ENCODE peak calls at places on chromosome 10, in seven cellular contexts. H is upper lobe of right lung; X is naive thymus-derived CD4-positive, alpha-beta T cell; C is mammary epithelial cell; F is RWPE2; A is Peyer's patch; K is substantia nigra. J is an unnamed sample.

GRCh38 chr10:61965694-61966284 is 64.3 kb downstream of the ARID5B start:
- DNase-seq in H (no peak), X (no peak), C (no peak), F (no peak), A (no peak), K (no peak), J (no peak)

GRCh38 chr10:123855013-123855684 is 36.5 kb downstream of the CPXM2 start:
- DNase-seq in H (no peak), X (no peak), C (no peak), F (no peak), A (no peak), K (no peak), J (no peak)

GRCh38 chr10:50522908-50523307 is 100.8 kb downstream of the SGMS1 start:
- DNase-seq in H (no peak), X (peak; percentile 13), C (no peak), F (no peak), A (no peak), K (no peak), J (no peak)

GRCh38 chr10:66827353-66827752 is 98.5 kb upstream of the LRRTM3 start:
- DNase-seq in H (no peak), X (no peak), C (peak; percentile 83), F (no peak), A (no peak), K (no peak), J (no peak)

GRCh38 chr10:31963598-31963980 is 35.0 kb upstream of the ARHGAP12 start:
- DNase-seq in H (no peak), X (no peak), C (peak; percentile 27), F (no peak), A (no peak), K (no peak), J (no peak)

GRCh38 chr10:15433850-15434537 is 62.9 kb upstream of the FAM171A1 start:
- DNase-seq in H (no peak), X (peak; percentile 55), C (peak; percentile 25), F (no peak), A (no peak), K (no peak), J (peak; percentile 59)

GRCh38 chr10:576130-576465 is 113.4 kb downstream of the DIP2C start:
- DNase-seq in H (no peak), X (no peak), C (peak; percentile 94), F (no peak), A (no peak), K (no peak), J (no peak)

GRCh38 chr10:96416643-96417042 is 57.8 kb upstream of the OPALIN start:
- DNase-seq in H (no peak), X (no peak), C (peak; percentile 72), F (no peak), A (no peak), K (no peak), J (no peak)

GRCh38 chr10:55742487-55742886 is 618.6 kb downstream of the ZWINT start:
- DNase-seq in H (no peak), X (no peak), C (no peak), F (no peak), A (no peak), K (no peak), J (no peak)

GRCh38 chr10:90352288-90352687 is 505.6 kb downstream of the HTR7 start:
- DNase-seq in H (no peak), X (no peak), C (no peak), F (no peak), A (no peak), K (no peak), J (no peak)

GRCh38 chr10:80131499-80131901 is 1.0 kb upstream of the PLAC9 start:
- DNase-seq in H (no peak), X (no peak), C (no peak), F (no peak), A (no peak), K (no peak), J (no peak)

GRCh38 chr10:47406870-47407648 is 23.0 kb upstream of the ZNF488 start:
- DNase-seq in H (peak; percentile 63), X (no peak), C (peak; percentile 97), F (peak; percentile 85), A (peak; percentile 84), K (no peak), J (no peak)

GRCh38 chr10:50216894-50217293 is 34.4 kb downstream of the ASAH2 start:
- DNase-seq in H (no peak), X (no peak), C (peak; percentile 6), F (no peak), A (no peak), K (no peak), J (no peak)

GRCh38 chr10:110006358-110007170 is 1.2 kb upstream of the ADD3 start:
- DNase-seq in H (no peak), X (no peak), C (peak; percentile 24), F (peak; percentile 45), A (peak; percentile 59), K (peak; percentile 63), J (no peak)

GRCh38 chr10:46523881-46524470 is 32.5 kb downstream of the GPRIN2 start:
- DNase-seq in H (peak; percentile 62), X (no peak), C (peak; percentile 89), F (peak; percentile 97), A (peak; percentile 42), K (no peak), J (no peak)

GRCh38 chr10:100000109-100000502 is 9.6 kb downstream of the DNMBP start:
- DNase-seq in H (no peak), X (no peak), C (no peak), F (no peak), A (no peak), K (no peak), J (no peak)

GRCh38 chr10:97024181-97025073 is 161.3 kb downstream of the SLIT1 start:
- DNase-seq in H (no peak), X (no peak), C (peak; percentile 70), F (no peak), A (peak; percentile 72), K (no peak), J (peak; percentile 70)

GRCh38 chr10:105258674-105259065 is 617.6 kb downstream of the SORCS3 start:
- DNase-seq in H (no peak), X (no peak), C (no peak), F (no peak), A (no peak), K (no peak), J (no peak)

GRCh38 chr10:2978111-2978510 is 89.2 kb upstream of the PFKP start:
- DNase-seq in H (no peak), X (peak; percentile 1), C (peak; percentile 50), F (no peak), A (no peak), K (no peak), J (no peak)

GRCh38 chr10:109740436-109740835 is 182.9 kb downstream of the XPNPEP1 start:
- DNase-seq in H (no peak), X (no peak), C (no peak), F (no peak), A (peak; percentile 72), K (no peak), J (no peak)

GRCh38 chr10:126387931-126388911 is at the start of gene ADAM12:
- DNase-seq in H (no peak), X (no peak), C (peak; percentile 25), F (no peak), A (no peak), K (no peak), J (no peak)

GRCh38 chr10:11444148-11444516 is 167.3 kb downstream of the USP6NL start:
- DNase-seq in H (no peak), X (no peak), C (no peak), F (no peak), A (no peak), K (no peak), J (no peak)

GRCh38 chr10:132248455-132249231 is 59.1 kb downstream of the STK32C start:
- DNase-seq in H (peak; percentile 80), X (no peak), C (peak; percentile 9), F (no peak), A (peak; percentile 56), K (no peak), J (no peak)

GRCh38 chr10:11670311-11670825 is 58.9 kb upstream of the USP6NL start:
- DNase-seq in H (no peak), X (no peak), C (no peak), F (peak; percentile 18), A (no peak), K (no peak), J (no peak)

DNA sequence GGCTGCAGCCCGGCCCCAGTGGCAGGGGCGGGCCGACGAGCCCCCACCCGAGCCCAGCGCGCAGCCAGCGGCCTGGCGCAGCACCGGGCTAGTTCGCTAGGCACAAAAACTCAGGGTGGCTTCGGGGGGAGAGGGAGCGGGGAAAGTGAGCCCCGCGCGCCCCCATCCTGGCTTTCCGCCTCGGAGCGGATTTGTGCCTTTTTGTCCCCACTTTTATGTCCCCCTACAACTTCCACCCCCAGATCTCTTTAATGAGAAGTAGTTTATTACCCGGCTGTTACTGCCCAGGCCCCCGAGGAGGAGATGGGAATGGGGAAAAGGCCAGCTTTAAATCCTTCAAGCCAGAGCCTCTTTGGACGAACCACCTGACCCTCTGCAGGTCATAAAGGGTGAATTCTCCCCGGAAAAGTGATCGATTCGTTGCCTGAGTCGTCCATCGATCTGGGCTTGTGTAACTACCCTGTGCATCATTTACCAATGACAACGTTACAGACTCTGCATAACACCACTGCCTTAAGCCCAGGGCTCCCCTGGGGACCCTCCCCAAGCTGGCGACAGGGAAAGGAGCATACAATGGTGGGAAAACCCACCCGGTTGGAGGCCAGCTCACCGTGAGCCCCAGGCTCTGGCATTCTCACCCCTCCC is 598 bp upstream of the SH3PXD2A start:
- DNase-seq in H (no peak), X (no peak), C (no peak), F (peak; percentile 11), A (no peak), K (no peak), J (no peak)
- H3K27ac ChIP-seq in H (no peak overlapping the region), X (no peak overlapping the region), C (no peak overlapping the region), F (peak overlapping the region; percentile 89), A (peak overlapping the region; percentile 73), K (peak overlapping the region; percentile 71), J (no peak overlapping the region)

DNA sequence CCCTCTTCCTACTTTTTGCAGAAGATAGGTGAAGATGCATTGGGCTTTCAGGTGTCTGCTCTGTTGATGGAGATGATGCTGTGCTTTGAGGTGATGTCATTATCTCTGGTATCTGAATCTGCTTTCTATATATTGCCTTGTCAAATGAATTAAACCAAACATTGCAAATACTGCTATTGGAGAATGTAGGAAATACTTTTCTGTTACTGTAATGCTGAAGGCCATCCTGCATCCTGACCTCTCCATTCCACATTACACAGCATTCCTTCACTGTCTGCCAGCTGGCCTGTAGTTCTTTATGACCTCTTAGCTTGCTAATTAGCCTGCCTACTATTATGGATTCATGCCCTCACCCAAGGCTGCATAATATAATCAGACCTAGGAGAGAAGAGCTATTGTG is 73.2 kb downstream of the VCL start:
- DNase-seq in H (no peak), X (no peak), C (no peak), F (no peak), A (no peak), K (no peak), J (no peak)
- H3K27ac ChIP-seq in H (no peak overlapping the region), X (no peak overlapping the region), C (no peak overlapping the region), F (no peak overlapping the region), A (no peak overlapping the region), K (no peak overlapping the region), J (no peak overlapping the region)

DNA sequence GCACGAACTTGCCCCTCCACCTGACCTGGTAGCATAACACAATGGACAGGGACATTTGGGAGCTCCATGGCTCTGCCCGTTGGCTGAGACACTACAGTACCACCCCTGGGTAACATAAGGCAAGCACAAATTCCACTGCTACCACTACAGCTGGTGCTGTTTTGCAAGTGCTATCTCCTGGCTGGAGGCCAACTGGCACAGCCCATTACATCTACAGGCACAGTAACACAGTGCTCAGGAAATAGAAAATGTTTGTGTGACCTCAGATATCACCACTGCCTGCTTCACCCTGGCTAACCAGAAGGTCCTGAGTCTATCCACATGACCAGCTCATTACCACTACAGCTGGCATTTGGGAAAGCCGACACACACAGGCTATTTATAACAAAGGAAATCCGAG is 631.1 kb upstream of the MBL2 start:
- DNase-seq in H (peak; percentile 65), X (no peak), C (no peak), F (no peak), A (peak; percentile 54), K (no peak), J (peak; percentile 50)
- H3K27ac ChIP-seq in H (no peak overlapping the region), X (no peak overlapping the region), C (no peak overlapping the region), F (no peak overlapping the region), A (no peak overlapping the region), K (no peak overlapping the region), J (no peak overlapping the region)

GRCh38 chr10:112761256-112761655 is 188.8 kb upstream of the TCF7L2 start:
- DNase-seq in H (no peak), X (no peak), C (no peak), F (no peak), A (no peak), K (no peak), J (no peak)
- H3K27ac ChIP-seq in H (no peak overlapping the region), X (no peak overlapping the region), C (no peak overlapping the region), F (no peak overlapping the region), A (no peak overlapping the region), K (no peak overlapping the region), J (no peak overlapping the region)